ENCODE peak calls at places on chromosome 9, in seven cellular contexts. P, Y, U, H, Z, I and F are unnamed samples.

GRCh38 chr9:20754556-20754955 is 70.5 kb downstream of the FOCAD start:
- DNase-seq in P (no peak), Y (no peak), U (peak), H (no peak), Z (no peak), I (no peak), F (no peak)

GRCh38 chr9:134925011-134925511 is 7.3 kb upstream of the FCN1 start:
- DNase-seq in P (no peak), Y (no peak), U (no peak), H (peak), Z (no peak), I (no peak), F (no peak)

GRCh38 chr9:98372077-98372812 is 116.8 kb upstream of the TBC1D2 start:
- DNase-seq in P (no peak), Y (no peak), U (no peak), H (no peak), Z (no peak), I (no peak), F (no peak)

GRCh38 chr9:127500399-127500798 is 49.1 kb downstream of the LRSAM1 start:
- DNase-seq in P (no peak), Y (no peak), U (no peak), H (no peak), Z (no peak), I (no peak), F (no peak)

GRCh38 chr9:136210276-136210675 is 5.3 kb upstream of the LHX3 start:
- DNase-seq in P (no peak), Y (no peak), U (no peak), H (no peak), Z (no peak), I (no peak), F (no peak)

GRCh38 chr9:114282104-114282485 is 40.8 kb upstream of the ORM1 start:
- DNase-seq in P (no peak), Y (no peak), U (no peak), H (no peak), Z (no peak), I (no peak), F (peak)

GRCh38 chr9:70352802-70353201 is 61.7 kb downstream of the KLF9 start:
- DNase-seq in P (no peak), Y (no peak), U (no peak), H (no peak), Z (peak), I (no peak), F (no peak)

GRCh38 chr9:118669986-118670385 is 699.2 kb downstream of the BRINP1 start:
- DNase-seq in P (no peak), Y (no peak), U (no peak), H (no peak), Z (no peak), I (no peak), F (no peak)

GRCh38 chr9:91522496-91522895 is 98.9 kb upstream of the NFIL3 start:
- DNase-seq in P (no peak), Y (no peak), U (peak), H (no peak), Z (no peak), I (no peak), F (no peak)

GRCh38 chr9:6126377-6126776 is 89.2 kb upstream of the IL33 start:
- DNase-seq in P (no peak), Y (peak), U (no peak), H (no peak), Z (no peak), I (no peak), F (peak)

GRCh38 chr9:106532616-106533015 is 330.4 kb upstream of the ZNF462 start:
- DNase-seq in P (no peak), Y (no peak), U (no peak), H (no peak), Z (no peak), I (no peak), F (peak)

GRCh38 chr9:4640027-4640426 is 22.1 kb upstream of the PLPP6 start:
- DNase-seq in P (no peak), Y (no peak), U (no peak), H (peak), Z (peak), I (no peak), F (no peak)

GRCh38 chr9:80605129-80605528 is 1033.4 kb downstream of the TLE4 start:
- DNase-seq in P (no peak), Y (peak), U (peak), H (peak), Z (peak), I (no peak), F (no peak)

GRCh38 chr9:126861707-126862460 is 1.4 kb downstream of the ZBTB34 start:
- DNase-seq in P (no peak), Y (peak), U (peak), H (peak), Z (peak), I (no peak), F (no peak)

GRCh38 chr9:38271666-38272241 is 120.7 kb upstream of the ALDH1B1 start:
- DNase-seq in P (no peak), Y (no peak), U (no peak), H (no peak), Z (no peak), I (no peak), F (no peak)

GRCh38 chr9:125204477-125204876 is 4.1 kb downstream of the RABEPK start:
- DNase-seq in P (no peak), Y (no peak), U (no peak), H (no peak), Z (no peak), I (no peak), F (no peak)
- H3K23ac ChIP-seq in P (no peak), Y (no peak), U (no peak), H (no peak), Z (no peak), I (no peak), F (no peak)

DNA sequence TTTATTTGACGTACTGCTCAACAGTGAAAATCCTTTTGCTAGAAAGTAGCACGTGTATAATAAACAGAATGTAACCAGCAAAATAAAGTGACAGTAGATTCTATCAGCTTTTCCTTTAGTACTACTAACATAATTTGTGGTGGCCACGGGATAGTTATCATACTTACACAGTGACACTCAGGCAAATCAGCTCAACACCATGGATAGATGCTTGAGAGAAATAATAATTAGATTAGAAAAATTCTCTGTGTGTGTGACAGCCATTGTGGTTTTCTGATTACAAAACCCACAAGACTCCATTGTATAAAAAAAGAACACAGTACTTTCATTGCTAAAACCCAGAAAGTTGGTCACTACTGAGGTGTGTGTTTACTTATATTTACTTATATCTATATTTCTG is 101.1 kb downstream of the MUSK start:
- DNase-seq in P (no peak), Y (no peak), U (peak), H (no peak), Z (peak), I (no peak), F (no peak)
- H3K23ac ChIP-seq in P (no peak), Y (no peak), U (no peak), H (no peak), Z (no peak), I (no peak), F (no peak)

GRCh38 chr9:89850633-89851325 is 246.0 kb downstream of the GADD45G start:
- DNase-seq in P (no peak), Y (no peak), U (peak), H (no peak), Z (peak), I (no peak), F (no peak)

GRCh38 chr9:89853161-89853560 is 248.3 kb downstream of the GADD45G start:
- DNase-seq in P (no peak), Y (no peak), U (no peak), H (no peak), Z (no peak), I (no peak), F (no peak)

GRCh38 chr9:89853931-89854330 is 249.1 kb downstream of the GADD45G start:
- DNase-seq in P (no peak), Y (no peak), U (no peak), H (no peak), Z (no peak), I (no peak), F (peak)

GRCh38 chr9:89850153-89850552 is 245.3 kb downstream of the GADD45G start:
- DNase-seq in P (no peak), Y (no peak), U (no peak), H (no peak), Z (peak), I (no peak), F (no peak)

DNA sequence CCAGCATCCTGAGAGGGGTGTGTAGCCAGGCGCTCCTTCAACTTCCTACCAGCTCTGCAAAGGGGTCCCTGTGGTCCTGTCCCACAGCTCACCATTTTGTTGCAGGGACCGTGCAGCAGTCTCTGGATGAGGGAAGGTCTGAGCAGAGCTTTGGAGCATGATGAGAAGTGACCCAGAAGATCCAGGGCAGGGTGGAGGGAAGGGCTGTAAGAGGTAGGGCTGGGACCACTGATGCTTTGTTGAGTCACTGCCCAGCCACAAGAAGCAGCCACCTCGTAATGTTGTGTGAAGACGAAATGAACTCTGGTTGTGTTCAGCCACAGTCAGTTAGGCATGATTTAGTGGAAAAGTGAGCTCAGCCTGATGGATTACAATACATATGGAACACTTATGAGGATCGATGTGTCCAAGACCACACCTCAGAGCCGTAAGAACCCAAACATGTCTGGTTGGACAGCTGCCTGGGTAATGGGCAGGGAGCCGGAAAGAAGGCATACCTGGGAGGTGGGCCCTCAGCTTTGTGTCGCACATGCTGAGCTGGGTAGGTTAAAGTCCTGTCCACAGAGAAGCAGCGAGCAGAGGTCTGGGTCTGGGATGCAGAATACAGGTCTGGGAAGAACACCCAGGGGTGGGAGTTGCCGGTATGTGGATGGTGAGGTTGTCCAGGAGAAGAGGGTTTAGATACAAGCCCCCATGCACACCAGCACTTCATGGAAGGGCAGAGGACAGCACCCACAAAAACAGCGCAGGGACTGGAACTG is 250.1 kb downstream of the GADD45G start:
- DNase-seq in P (no peak), Y (no peak), U (no peak), H (no peak), Z (no peak), I (peak), F (peak)
- H3K23ac ChIP-seq in P (no peak), Y (no peak), U (no peak), H (no peak), Z (no peak), I (no peak), F (no peak)

GRCh38 chr9:76321185-76321828 is 72.9 kb downstream of the RFK start:
- DNase-seq in P (no peak), Y (peak), U (peak), H (peak), Z (peak), I (no peak), F (no peak)
- H3K23ac ChIP-seq in P (peak), Y (no peak), U (no peak), H (no peak), Z (no peak), I (no peak), F (no peak)

DNA sequence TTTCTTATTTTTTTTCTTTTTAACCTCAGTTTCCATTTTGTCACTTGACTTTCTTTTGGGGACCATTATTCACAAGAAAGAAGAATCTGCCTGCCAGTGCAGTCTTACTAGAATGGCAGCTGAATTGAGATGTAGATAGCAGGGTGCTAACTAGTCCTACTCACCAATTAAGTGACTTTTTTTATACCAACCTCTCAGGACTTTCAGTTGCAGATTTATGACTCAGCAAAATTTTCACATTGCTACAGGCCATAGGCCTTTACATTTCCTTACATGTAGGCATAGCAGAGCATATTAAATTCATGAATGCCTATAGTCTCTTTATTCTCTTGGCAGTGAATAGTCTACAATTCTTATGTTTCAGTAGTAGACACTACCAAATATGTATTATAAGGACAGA is 54.1 kb upstream of the FKTN start:
- DNase-seq in P (no peak), Y (peak), U (peak), H (no peak), Z (peak), I (no peak), F (no peak)
- H3K23ac ChIP-seq in P (no peak), Y (no peak), U (no peak), H (no peak), Z (no peak), I (no peak), F (no peak)

GRCh38 chr9:75106856-75107255 is 18.5 kb downstream of the OSTF1 start:
- DNase-seq in P (no peak), Y (no peak), U (no peak), H (no peak), Z (no peak), I (no peak), F (no peak)

GRCh38 chr9:75102177-75102790 is 14.0 kb downstream of the OSTF1 start:
- DNase-seq in P (no peak), Y (no peak), U (no peak), H (no peak), Z (no peak), I (no peak), F (no peak)

GRCh38 chr9:75105841-75106240 is 17.5 kb downstream of the OSTF1 start:
- DNase-seq in P (no peak), Y (no peak), U (peak), H (peak), Z (no peak), I (no peak), F (no peak)

GRCh38 chr9:75104607-75105006 is 16.3 kb downstream of the OSTF1 start:
- DNase-seq in P (no peak), Y (no peak), U (no peak), H (no peak), Z (no peak), I (no peak), F (no peak)

GRCh38 chr9:75105019-75105540 is 16.8 kb downstream of the OSTF1 start:
- DNase-seq in P (no peak), Y (no peak), U (no peak), H (no peak), Z (no peak), I (no peak), F (no peak)
- H3K23ac ChIP-seq in P (no peak), Y (no peak), U (no peak), H (no peak), Z (no peak), I (no peak), F (no peak)

DNA sequence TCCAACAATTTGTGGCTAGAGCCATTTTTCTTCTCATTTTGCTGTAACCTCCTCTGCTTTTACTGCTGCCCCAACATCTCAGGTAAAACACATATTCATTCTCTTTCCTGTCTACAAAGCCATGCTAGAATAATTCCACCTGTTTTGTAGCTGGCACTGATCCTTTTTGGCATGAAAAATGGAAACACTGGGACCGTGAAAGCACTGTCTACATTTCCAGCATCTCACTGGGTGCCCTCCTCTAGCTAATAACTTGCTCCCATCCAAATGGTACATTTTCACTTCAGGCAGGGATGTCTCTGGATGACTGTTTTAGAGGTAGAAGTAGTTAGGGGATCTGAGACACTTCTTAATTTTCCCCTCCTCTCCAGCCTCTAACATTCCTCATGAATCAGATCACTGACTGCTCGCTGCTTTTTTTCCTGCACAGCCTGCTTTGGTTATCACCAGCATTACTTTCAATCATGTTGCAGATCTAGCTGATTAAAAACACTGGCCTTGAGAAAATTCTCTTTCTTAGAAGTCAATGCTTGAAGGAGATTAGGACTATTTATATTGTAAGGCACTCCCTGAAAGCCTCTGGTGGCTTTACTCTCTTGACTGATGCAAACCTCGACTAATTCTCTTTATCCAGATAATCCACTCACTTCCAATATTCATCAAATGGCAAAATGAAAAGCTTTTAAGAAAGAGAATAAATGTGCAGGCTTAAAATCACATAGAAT is 1312.6 kb upstream of the DMAC1 start:
- DNase-seq in P (no peak), Y (peak), U (no peak), H (peak), Z (no peak), I (no peak), F (no peak)
- H3K23ac ChIP-seq in P (no peak), Y (no peak), U (no peak), H (no peak), Z (no peak), I (no peak), F (no peak)

DNA sequence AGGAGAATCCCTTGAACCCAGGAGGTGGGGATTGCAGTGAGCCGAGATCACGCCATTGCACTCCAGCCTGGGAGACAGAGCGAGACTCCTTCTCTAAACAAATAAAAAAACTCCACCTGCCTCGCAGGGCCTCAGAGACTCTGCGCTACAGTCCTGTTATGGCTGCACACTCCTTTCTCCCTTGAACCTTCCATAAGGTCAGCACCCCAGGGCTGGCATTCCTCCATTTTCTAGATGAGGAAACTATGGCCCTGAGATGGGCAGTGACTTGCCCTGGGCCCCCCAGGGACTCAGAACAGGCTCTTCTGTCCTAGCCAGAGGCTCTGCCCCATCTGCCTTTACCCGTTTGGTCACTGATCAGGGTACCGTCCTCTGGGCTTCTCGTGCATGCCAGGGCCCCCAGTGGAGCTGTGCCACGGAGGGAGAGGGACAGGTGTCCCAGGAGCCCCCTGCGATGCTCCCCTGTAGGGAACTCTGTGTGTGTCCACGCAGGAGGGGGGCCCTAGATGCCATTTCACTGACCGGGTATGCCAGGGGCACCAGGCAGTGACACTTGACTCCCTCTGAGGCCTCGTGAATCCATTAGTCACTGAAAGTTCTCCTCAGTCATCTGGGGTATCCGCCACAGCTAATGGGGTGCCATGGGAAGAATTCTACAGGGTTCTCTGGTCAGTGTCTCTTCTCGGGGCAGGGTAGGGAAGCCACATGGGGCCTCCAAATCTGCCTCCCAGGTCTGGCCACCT is 16.2 kb downstream of the RALGDS start:
- DNase-seq in P (no peak), Y (no peak), U (no peak), H (no peak), Z (no peak), I (no peak), F (no peak)
- H3K23ac ChIP-seq in P (no peak), Y (no peak), U (no peak), H (no peak), Z (no peak), I (no peak), F (no peak)

GRCh38 chr9:109159583-109159982 is 7.5 kb downstream of the FRRS1L start:
- DNase-seq in P (no peak), Y (no peak), U (no peak), H (no peak), Z (no peak), I (no peak), F (no peak)
- H3K23ac ChIP-seq in P (no peak), Y (no peak), U (no peak), H (no peak), Z (no peak), I (no peak), F (no peak)

GRCh38 chr9:19133549-19134345 is 6.5 kb upstream of the PLIN2 start:
- DNase-seq in P (no peak), Y (no peak), U (peak), H (no peak), Z (no peak), I (no peak), F (no peak)

GRCh38 chr9:19137282-19137681 is 10.0 kb upstream of the PLIN2 start:
- DNase-seq in P (no peak), Y (no peak), U (peak), H (no peak), Z (no peak), I (no peak), F (no peak)

GRCh38 chr9:19136129-19136528 is 8.8 kb upstream of the PLIN2 start:
- DNase-seq in P (no peak), Y (peak), U (no peak), H (no peak), Z (no peak), I (no peak), F (no peak)

DNA sequence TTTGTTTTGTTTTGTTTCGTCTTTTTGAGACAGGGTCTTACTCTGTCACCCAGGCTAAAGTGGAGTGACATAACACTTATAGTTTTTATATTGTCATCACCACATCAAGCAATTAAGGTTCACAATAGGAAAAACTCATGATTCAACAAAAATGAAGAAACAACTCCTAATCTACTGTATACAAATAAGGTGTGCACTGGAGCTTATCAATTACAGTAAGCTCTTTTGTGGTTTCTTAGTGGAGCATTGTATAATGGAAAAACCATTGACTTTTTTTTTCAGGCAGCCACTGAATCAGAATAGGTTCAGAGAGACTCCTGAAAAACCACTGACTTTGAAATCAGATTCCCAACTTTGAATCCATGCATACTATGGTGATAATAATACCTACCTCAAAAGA is 10.8 kb upstream of the PLIN2 start:
- DNase-seq in P (no peak), Y (no peak), U (no peak), H (no peak), Z (no peak), I (no peak), F (no peak)
- H3K23ac ChIP-seq in P (no peak), Y (no peak), U (no peak), H (no peak), Z (no peak), I (no peak), F (no peak)